ENCODE peak calls at places on chromosome 3, in seven cellular contexts. One of them, this sample, is unnamed.

GRCh38 chr3:41690766-41691563 is 270.9 kb downstream of the ULK4 start:
- DNase-seq in AG20443: no peak
- DNase-seq in brain microvascular endothelial cell: no peak
- DNase-seq in skeletal muscle cell: no peak
- DNase-seq in retina: no peak
- DNase-seq in foreskin fibroblast: no peak
- DNase-seq in stimulated activated CD4-positive, alpha-beta T cell treated with anti-CD3 and anti-CD28 coated beads, Interleukin-12 subunit alpha, Interleukin-12 subunit beta, amount 100 ng/mL, for 4 hours: no peak
- DNase-seq in this sample: no peak

GRCh38 chr3:114376516-114376915 is 82.7 kb downstream of the TIGIT start:
- DNase-seq in AG20443: no peak
- DNase-seq in brain microvascular endothelial cell: no peak
- DNase-seq in skeletal muscle cell: no peak
- DNase-seq in retina: no peak
- DNase-seq in foreskin fibroblast: no peak
- DNase-seq in stimulated activated CD4-positive, alpha-beta T cell treated with anti-CD3 and anti-CD28 coated beads, Interleukin-12 subunit alpha, Interleukin-12 subunit beta, amount 100 ng/mL, for 4 hours: no peak
- DNase-seq in this sample: no peak

GRCh38 chr3:81920805-81921204 is 159.4 kb upstream of the GBE1 start:
- DNase-seq in AG20443: no peak
- DNase-seq in brain microvascular endothelial cell: no peak
- DNase-seq in skeletal muscle cell: peak
- DNase-seq in retina: no peak
- DNase-seq in foreskin fibroblast: peak
- DNase-seq in stimulated activated CD4-positive, alpha-beta T cell treated with anti-CD3 and anti-CD28 coated beads, Interleukin-12 subunit alpha, Interleukin-12 subunit beta, amount 100 ng/mL, for 4 hours: no peak
- DNase-seq in this sample: no peak

GRCh38 chr3:125605771-125606170 is 10.5 kb upstream of the OSBPL11 start:
- DNase-seq in AG20443: no peak
- DNase-seq in brain microvascular endothelial cell: no peak
- DNase-seq in skeletal muscle cell: no peak
- DNase-seq in retina: peak
- DNase-seq in foreskin fibroblast: no peak
- DNase-seq in stimulated activated CD4-positive, alpha-beta T cell treated with anti-CD3 and anti-CD28 coated beads, Interleukin-12 subunit alpha, Interleukin-12 subunit beta, amount 100 ng/mL, for 4 hours: no peak
- DNase-seq in this sample: no peak

GRCh38 chr3:61626484-61626883 is 65.1 kb downstream of the PTPRG start:
- DNase-seq in AG20443: no peak
- DNase-seq in brain microvascular endothelial cell: no peak
- DNase-seq in skeletal muscle cell: no peak
- DNase-seq in retina: no peak
- DNase-seq in foreskin fibroblast: no peak
- DNase-seq in stimulated activated CD4-positive, alpha-beta T cell treated with anti-CD3 and anti-CD28 coated beads, Interleukin-12 subunit alpha, Interleukin-12 subunit beta, amount 100 ng/mL, for 4 hours: no peak
- DNase-seq in this sample: no peak

GRCh38 chr3:11238880-11239279 is 33.3 kb upstream of the ATG7 start:
- DNase-seq in AG20443: peak
- DNase-seq in brain microvascular endothelial cell: peak
- DNase-seq in skeletal muscle cell: peak
- DNase-seq in retina: no peak
- DNase-seq in foreskin fibroblast: peak
- DNase-seq in stimulated activated CD4-positive, alpha-beta T cell treated with anti-CD3 and anti-CD28 coated beads, Interleukin-12 subunit alpha, Interleukin-12 subunit beta, amount 100 ng/mL, for 4 hours: no peak
- DNase-seq in this sample: peak

GRCh38 chr3:154182975-154183374 is 61.8 kb downstream of the ARHGEF26 start:
- DNase-seq in AG20443: no peak
- DNase-seq in brain microvascular endothelial cell: no peak
- DNase-seq in skeletal muscle cell: no peak
- DNase-seq in retina: no peak
- DNase-seq in foreskin fibroblast: no peak
- DNase-seq in stimulated activated CD4-positive, alpha-beta T cell treated with anti-CD3 and anti-CD28 coated beads, Interleukin-12 subunit alpha, Interleukin-12 subunit beta, amount 100 ng/mL, for 4 hours: no peak
- DNase-seq in this sample: no peak

GRCh38 chr3:167814441-167814951 is 79.0 kb downstream of the SERPINI1 start:
- DNase-seq in AG20443: peak
- DNase-seq in brain microvascular endothelial cell: peak
- DNase-seq in skeletal muscle cell: peak
- DNase-seq in retina: no peak
- DNase-seq in foreskin fibroblast: peak
- DNase-seq in stimulated activated CD4-positive, alpha-beta T cell treated with anti-CD3 and anti-CD28 coated beads, Interleukin-12 subunit alpha, Interleukin-12 subunit beta, amount 100 ng/mL, for 4 hours: no peak
- DNase-seq in this sample: no peak

GRCh38 chr3:180036678-180037455 is at the start of gene PEX5L:
- DNase-seq in AG20443: peak
- DNase-seq in brain microvascular endothelial cell: peak
- DNase-seq in skeletal muscle cell: peak
- DNase-seq in retina: peak
- DNase-seq in foreskin fibroblast: peak
- DNase-seq in stimulated activated CD4-positive, alpha-beta T cell treated with anti-CD3 and anti-CD28 coated beads, Interleukin-12 subunit alpha, Interleukin-12 subunit beta, amount 100 ng/mL, for 4 hours: peak
- DNase-seq in this sample: peak

GRCh38 chr3:35785540-35785939 is 146.2 kb downstream of the ARPP21 start:
- DNase-seq in AG20443: no peak
- DNase-seq in brain microvascular endothelial cell: no peak
- DNase-seq in skeletal muscle cell: no peak
- DNase-seq in retina: peak
- DNase-seq in foreskin fibroblast: no peak
- DNase-seq in stimulated activated CD4-positive, alpha-beta T cell treated with anti-CD3 and anti-CD28 coated beads, Interleukin-12 subunit alpha, Interleukin-12 subunit beta, amount 100 ng/mL, for 4 hours: no peak
- DNase-seq in this sample: no peak

GRCh38 chr3:124800511-124801374 is 70.5 kb downstream of the UMPS start:
- DNase-seq in AG20443: no peak
- DNase-seq in brain microvascular endothelial cell: peak
- DNase-seq in skeletal muscle cell: no peak
- DNase-seq in retina: no peak
- DNase-seq in foreskin fibroblast: no peak
- DNase-seq in stimulated activated CD4-positive, alpha-beta T cell treated with anti-CD3 and anti-CD28 coated beads, Interleukin-12 subunit alpha, Interleukin-12 subunit beta, amount 100 ng/mL, for 4 hours: no peak
- DNase-seq in this sample: no peak

GRCh38 chr3:66464512-66464894 is 36.3 kb downstream of the LRIG1 start:
- DNase-seq in AG20443: no peak
- DNase-seq in brain microvascular endothelial cell: no peak
- DNase-seq in skeletal muscle cell: no peak
- DNase-seq in retina: no peak
- DNase-seq in foreskin fibroblast: peak
- DNase-seq in stimulated activated CD4-positive, alpha-beta T cell treated with anti-CD3 and anti-CD28 coated beads, Interleukin-12 subunit alpha, Interleukin-12 subunit beta, amount 100 ng/mL, for 4 hours: no peak
- DNase-seq in this sample: no peak

GRCh38 chr3:183692436-183692835 is 5.2 kb upstream of the YEATS2 start:
- DNase-seq in AG20443: no peak
- DNase-seq in brain microvascular endothelial cell: no peak
- DNase-seq in skeletal muscle cell: no peak
- DNase-seq in retina: no peak
- DNase-seq in foreskin fibroblast: no peak
- DNase-seq in stimulated activated CD4-positive, alpha-beta T cell treated with anti-CD3 and anti-CD28 coated beads, Interleukin-12 subunit alpha, Interleukin-12 subunit beta, amount 100 ng/mL, for 4 hours: no peak
- DNase-seq in this sample: no peak

GRCh38 chr3:66344391-66344811 is 123.6 kb downstream of the SLC25A26 start:
- DNase-seq in AG20443: no peak
- DNase-seq in brain microvascular endothelial cell: no peak
- DNase-seq in skeletal muscle cell: no peak
- DNase-seq in retina: no peak
- DNase-seq in foreskin fibroblast: no peak
- DNase-seq in stimulated activated CD4-positive, alpha-beta T cell treated with anti-CD3 and anti-CD28 coated beads, Interleukin-12 subunit alpha, Interleukin-12 subunit beta, amount 100 ng/mL, for 4 hours: no peak
- DNase-seq in this sample: no peak

GRCh38 chr3:37864904-37865303 is 3.2 kb downstream of the CTDSPL start:
- DNase-seq in AG20443: no peak
- DNase-seq in brain microvascular endothelial cell: no peak
- DNase-seq in skeletal muscle cell: no peak
- DNase-seq in retina: no peak
- DNase-seq in foreskin fibroblast: no peak
- DNase-seq in stimulated activated CD4-positive, alpha-beta T cell treated with anti-CD3 and anti-CD28 coated beads, Interleukin-12 subunit alpha, Interleukin-12 subunit beta, amount 100 ng/mL, for 4 hours: no peak
- DNase-seq in this sample: peak

GRCh38 chr3:151351216-151351615 is 21.9 kb upstream of the P2RY13 start:
- DNase-seq in AG20443: no peak
- DNase-seq in brain microvascular endothelial cell: no peak
- DNase-seq in skeletal muscle cell: no peak
- DNase-seq in retina: no peak
- DNase-seq in foreskin fibroblast: no peak
- DNase-seq in stimulated activated CD4-positive, alpha-beta T cell treated with anti-CD3 and anti-CD28 coated beads, Interleukin-12 subunit alpha, Interleukin-12 subunit beta, amount 100 ng/mL, for 4 hours: no peak
- DNase-seq in this sample: no peak

GRCh38 chr3:72515915-72516314 is 332.3 kb downstream of the SHQ1 start:
- DNase-seq in AG20443: no peak
- DNase-seq in brain microvascular endothelial cell: no peak
- DNase-seq in skeletal muscle cell: no peak
- DNase-seq in retina: no peak
- DNase-seq in foreskin fibroblast: no peak
- DNase-seq in stimulated activated CD4-positive, alpha-beta T cell treated with anti-CD3 and anti-CD28 coated beads, Interleukin-12 subunit alpha, Interleukin-12 subunit beta, amount 100 ng/mL, for 4 hours: no peak
- DNase-seq in this sample: no peak

GRCh38 chr3:129226374-129226773 is 23.0 kb upstream of the COPG1 start:
- DNase-seq in AG20443: peak
- DNase-seq in brain microvascular endothelial cell: peak
- DNase-seq in skeletal muscle cell: peak
- DNase-seq in retina: no peak
- DNase-seq in foreskin fibroblast: peak
- DNase-seq in stimulated activated CD4-positive, alpha-beta T cell treated with anti-CD3 and anti-CD28 coated beads, Interleukin-12 subunit alpha, Interleukin-12 subunit beta, amount 100 ng/mL, for 4 hours: no peak
- DNase-seq in this sample: peak

GRCh38 chr3:126100688-126101301 is 16.9 kb upstream of the SLC41A3 start:
- DNase-seq in AG20443: peak
- DNase-seq in brain microvascular endothelial cell: no peak
- DNase-seq in skeletal muscle cell: no peak
- DNase-seq in retina: no peak
- DNase-seq in foreskin fibroblast: no peak
- DNase-seq in stimulated activated CD4-positive, alpha-beta T cell treated with anti-CD3 and anti-CD28 coated beads, Interleukin-12 subunit alpha, Interleukin-12 subunit beta, amount 100 ng/mL, for 4 hours: no peak
- DNase-seq in this sample: no peak

GRCh38 chr3:101936419-101937331 is 87.4 kb downstream of the NFKBIZ start:
- DNase-seq in AG20443: peak
- DNase-seq in brain microvascular endothelial cell: peak
- DNase-seq in skeletal muscle cell: peak
- DNase-seq in retina: no peak
- DNase-seq in foreskin fibroblast: peak
- DNase-seq in stimulated activated CD4-positive, alpha-beta T cell treated with anti-CD3 and anti-CD28 coated beads, Interleukin-12 subunit alpha, Interleukin-12 subunit beta, amount 100 ng/mL, for 4 hours: no peak
- DNase-seq in this sample: peak

GRCh38 chr3:114856867-114857266 is 290.2 kb downstream of the ZBTB20 start:
- DNase-seq in AG20443: no peak
- DNase-seq in brain microvascular endothelial cell: no peak
- DNase-seq in skeletal muscle cell: no peak
- DNase-seq in retina: no peak
- DNase-seq in foreskin fibroblast: no peak
- DNase-seq in stimulated activated CD4-positive, alpha-beta T cell treated with anti-CD3 and anti-CD28 coated beads, Interleukin-12 subunit alpha, Interleukin-12 subunit beta, amount 100 ng/mL, for 4 hours: no peak
- DNase-seq in this sample: no peak

GRCh38 chr3:126524429-126524988 is 554 bp downstream of the CHST13 start:
- DNase-seq in AG20443: no peak
- DNase-seq in brain microvascular endothelial cell: no peak
- DNase-seq in skeletal muscle cell: no peak
- DNase-seq in retina: no peak
- DNase-seq in foreskin fibroblast: no peak
- DNase-seq in stimulated activated CD4-positive, alpha-beta T cell treated with anti-CD3 and anti-CD28 coated beads, Interleukin-12 subunit alpha, Interleukin-12 subunit beta, amount 100 ng/mL, for 4 hours: no peak
- DNase-seq in this sample: no peak